ENCODE peak calls at places on chromosome 11, in four cellular contexts. N is transverse colon; T is naive thymus-derived CD4-positive, alpha-beta T cell; X is NCI-H1930. W is an unnamed sample.

GRCh38 chr11:120108785-120109168 is 29.1 kb downstream of the TRIM29 start:
- DNase-seq in N (no peak), T (no peak), X (no peak), W (no peak)

GRCh38 chr11:113119074-113119473 is 157.9 kb downstream of the NCAM1 start:
- DNase-seq in N (no peak), T (no peak), X (peak; percentile 23), W (no peak)

GRCh38 chr11:114134870-114135269 is 75.4 kb downstream of the ZBTB16 start:
- DNase-seq in N (peak; percentile 18), T (no peak), X (no peak), W (no peak)

GRCh38 chr11:86673872-86674750 is 1.7 kb upstream of the ME3 start:
- DNase-seq in N (peak; percentile 53), T (no peak), X (no peak), W (no peak)

GRCh38 chr11:71465054-71465453 is 12.1 kb downstream of the NADSYN1 start:
- DNase-seq in N (no peak), T (no peak), X (no peak), W (no peak)

GRCh38 chr11:65912840-65913239 is 6.0 kb downstream of the C11orf68 start:
- DNase-seq in N (no peak), T (no peak), X (no peak), W (no peak)

GRCh38 chr11:5713695-5714094 is 22.6 kb upstream of the OR56B1 start:
- DNase-seq in N (no peak), T (no peak), X (no peak), W (no peak)

GRCh38 chr11:30992513-30992849 is 377.1 kb downstream of the DCDC1 start:
- DNase-seq in N (no peak), T (no peak), X (no peak), W (no peak)

GRCh38 chr11:45211732-45212131 is 65.3 kb downstream of the PRDM11 start:
- DNase-seq in N (no peak), T (no peak), X (no peak), W (no peak)

GRCh38 chr11:116580828-116581227 is 192.0 kb downstream of the BUD13 start:
- DNase-seq in N (no peak), T (no peak), X (no peak), W (no peak)

GRCh38 chr11:117837791-117838190 is 13.2 kb upstream of the FXYD2 start:
- DNase-seq in N (peak; percentile 5), T (no peak), X (no peak), W (no peak)

GRCh38 chr11:69867076-69868002 is 48.1 kb upstream of the FGF3 start:
- DNase-seq in N (no peak), T (no peak), X (no peak), W (no peak)

GRCh38 chr11:74330065-74330858 is 18.8 kb upstream of the P4HA3 start:
- DNase-seq in N (no peak), T (no peak), X (no peak), W (no peak)

GRCh38 chr11:134801526-134801925 is 389.5 kb upstream of the B3GAT1 start:
- DNase-seq in N (no peak), T (no peak), X (no peak), W (no peak)

W was measured in naive thymus-derived CD8-positive, alpha-beta T cell.